ENCODE peak calls at places on chromosomes 13 and 19, in six cellular contexts. One of them, this sample, is unnamed.

GRCh38 chr19:29952127-29952526 is 10.1 kb downstream of the URI1 start:
- DNase-seq in neural progenitor cell: no peak
- DNase-seq in K562: no peak
- DNase-seq in PC-9: no peak
- DNase-seq in fibroblast of pulmonary artery: peak
- DNase-seq in B cell: no peak
- DNase-seq in this sample: no peak

GRCh38 chr13:77985866-77986636 is 67.4 kb upstream of the EDNRB start:
- DNase-seq in K562: no peak
- DNase-seq in neural progenitor cell: no peak
- DNase-seq in fibroblast of pulmonary artery: peak
- DNase-seq in B cell: no peak
- DNase-seq in PC-9: no peak
- DNase-seq in this sample: no peak

GRCh38 chr13:26228080-26228479 is 6.0 kb upstream of the RNF6 start:
- DNase-seq in fibroblast of pulmonary artery: no peak
- DNase-seq in PC-9: no peak
- DNase-seq in B cell: no peak
- DNase-seq in neural progenitor cell: no peak
- DNase-seq in K562: no peak
- DNase-seq in this sample: no peak

GRCh38 chr13:83879431-83880171 is 2.7 kb downstream of the SLITRK1 start:
- DNase-seq in fibroblast of pulmonary artery: no peak
- DNase-seq in K562: no peak
- DNase-seq in PC-9: no peak
- DNase-seq in B cell: no peak
- DNase-seq in neural progenitor cell: peak
- DNase-seq in this sample: peak

GRCh38 chr13:24693862-24694471 is 13.8 kb downstream of the ATP12A start:
- DNase-seq in B cell: peak
- DNase-seq in neural progenitor cell: peak
- DNase-seq in fibroblast of pulmonary artery: peak
- DNase-seq in K562: peak
- DNase-seq in PC-9: peak
- DNase-seq in this sample: peak

GRCh38 chr19:16581971-16582343 is 9.7 kb upstream of the SLC35E1 start:
- DNase-seq in fibroblast of pulmonary artery: no peak
- DNase-seq in PC-9: peak
- DNase-seq in K562: no peak
- DNase-seq in B cell: no peak
- DNase-seq in neural progenitor cell: no peak
- DNase-seq in this sample: no peak

GRCh38 chr13:74886496-74886895 is 595.5 kb downstream of the TBC1D4 start:
- DNase-seq in K562: no peak
- DNase-seq in B cell: no peak
- DNase-seq in neural progenitor cell: no peak
- DNase-seq in fibroblast of pulmonary artery: peak
- DNase-seq in PC-9: no peak
- DNase-seq in this sample: no peak

GRCh38 chr13:81686877-81687276 is 1346.0 kb upstream of the SPRY2 start:
- DNase-seq in fibroblast of pulmonary artery: peak
- DNase-seq in neural progenitor cell: no peak
- DNase-seq in B cell: no peak
- DNase-seq in PC-9: no peak
- DNase-seq in K562: no peak
- DNase-seq in this sample: no peak

GRCh38 chr19:1860133-1860775 is 3.1 kb downstream of the KLF16 start:
- DNase-seq in neural progenitor cell: peak
- DNase-seq in PC-9: peak
- DNase-seq in K562: peak
- DNase-seq in fibroblast of pulmonary artery: peak
- DNase-seq in B cell: peak
- DNase-seq in this sample: peak

GRCh38 chr13:90201676-90202425 is 1145.6 kb upstream of the MIR17HG start:
- DNase-seq in neural progenitor cell: no peak
- DNase-seq in fibroblast of pulmonary artery: peak
- DNase-seq in PC-9: no peak
- DNase-seq in K562: no peak
- DNase-seq in B cell: no peak
- DNase-seq in this sample: no peak

GRCh38 chr19:8904597-8904996 is 72.4 kb downstream of the MBD3L1 start:
- DNase-seq in K562: no peak
- DNase-seq in PC-9: no peak
- DNase-seq in B cell: no peak
- DNase-seq in fibroblast of pulmonary artery: no peak
- DNase-seq in neural progenitor cell: no peak
- DNase-seq in this sample: no peak

GRCh38 chr13:42364613-42365000 is 92.7 kb downstream of the AKAP11 start:
- DNase-seq in neural progenitor cell: peak
- DNase-seq in PC-9: no peak
- DNase-seq in fibroblast of pulmonary artery: peak
- DNase-seq in B cell: no peak
- DNase-seq in K562: no peak
- DNase-seq in this sample: no peak

GRCh38 chr19:49787746-49788145 is 20.9 kb downstream of the AP2A1 start:
- DNase-seq in fibroblast of pulmonary artery: no peak
- DNase-seq in neural progenitor cell: no peak
- DNase-seq in B cell: no peak
- DNase-seq in PC-9: no peak
- DNase-seq in K562: no peak
- DNase-seq in this sample: no peak

GRCh38 chr13:66402546-66402945 is 827.6 kb downstream of the PCDH9 start:
- DNase-seq in PC-9: no peak
- DNase-seq in K562: no peak
- DNase-seq in neural progenitor cell: no peak
- DNase-seq in fibroblast of pulmonary artery: no peak
- DNase-seq in B cell: no peak
- DNase-seq in this sample: no peak

GRCh38 chr19:33344210-33344609 is 29.3 kb upstream of the CEBPG start:
- DNase-seq in K562: no peak
- DNase-seq in fibroblast of pulmonary artery: peak
- DNase-seq in B cell: no peak
- DNase-seq in PC-9: no peak
- DNase-seq in neural progenitor cell: peak
- DNase-seq in this sample: peak

GRCh38 chr13:102571075-102571474 is 25.7 kb upstream of the TPP2 start:
- DNase-seq in fibroblast of pulmonary artery: no peak
- DNase-seq in B cell: no peak
- DNase-seq in K562: no peak
- DNase-seq in neural progenitor cell: no peak
- DNase-seq in PC-9: no peak
- DNase-seq in this sample: peak
- TF ChIP-seq CTCF in fibroblast of pulmonary artery: no peak
- TF ChIP-seq CTCF in B cell: no peak
- TF ChIP-seq CTCF in K562: peak
- TF ChIP-seq CTCF in neural progenitor cell: peak
- TF ChIP-seq CTCF in PC-9: peak
- TF ChIP-seq CTCF in this sample: peak

GRCh38 chr19:11452814-11453335 is 17.4 kb downstream of the PRKCSH start:
- DNase-seq in PC-9: no peak
- DNase-seq in neural progenitor cell: no peak
- DNase-seq in fibroblast of pulmonary artery: no peak
- DNase-seq in K562: no peak
- DNase-seq in B cell: peak
- DNase-seq in this sample: no peak

GRCh38 chr19:11451327-11451941 is 16.0 kb downstream of the PRKCSH start:
- DNase-seq in B cell: peak
- DNase-seq in PC-9: no peak
- DNase-seq in fibroblast of pulmonary artery: no peak
- DNase-seq in neural progenitor cell: no peak
- DNase-seq in K562: peak
- DNase-seq in this sample: no peak

GRCh38 chr19:11451942-11452813 is 16.7 kb downstream of the PRKCSH start:
- DNase-seq in PC-9: no peak
- DNase-seq in K562: peak
- DNase-seq in B cell: no peak
- DNase-seq in neural progenitor cell: peak
- DNase-seq in fibroblast of pulmonary artery: no peak
- DNase-seq in this sample: peak

GRCh38 chr19:11456659-11457058 is 21.2 kb downstream of the PRKCSH start:
- DNase-seq in neural progenitor cell: no peak
- DNase-seq in K562: no peak
- DNase-seq in PC-9: no peak
- DNase-seq in B cell: no peak
- DNase-seq in fibroblast of pulmonary artery: no peak
- DNase-seq in this sample: no peak

GRCh38 chr19:11453468-11454341 is 18.3 kb downstream of the PRKCSH start:
- DNase-seq in B cell: peak
- DNase-seq in neural progenitor cell: peak
- DNase-seq in fibroblast of pulmonary artery: no peak
- DNase-seq in K562: peak
- DNase-seq in PC-9: no peak
- DNase-seq in this sample: peak
- TF ChIP-seq CTCF in B cell: peak
- TF ChIP-seq CTCF in neural progenitor cell: peak
- TF ChIP-seq CTCF in fibroblast of pulmonary artery: peak
- TF ChIP-seq CTCF in K562: peak
- TF ChIP-seq CTCF in PC-9: peak
- TF ChIP-seq CTCF in this sample: peak

GRCh38 chr13:99434258-99434788 is 66.9 kb upstream of the TM9SF2 start:
- DNase-seq in PC-9: no peak
- DNase-seq in fibroblast of pulmonary artery: no peak
- DNase-seq in K562: peak
- DNase-seq in neural progenitor cell: no peak
- DNase-seq in B cell: no peak
- DNase-seq in this sample: no peak
- TF ChIP-seq CTCF in PC-9: no peak
- TF ChIP-seq CTCF in fibroblast of pulmonary artery: no peak
- TF ChIP-seq CTCF in K562: no peak
- TF ChIP-seq CTCF in neural progenitor cell: no peak
- TF ChIP-seq CTCF in B cell: no peak
- TF ChIP-seq CTCF in this sample: no peak

DNA sequence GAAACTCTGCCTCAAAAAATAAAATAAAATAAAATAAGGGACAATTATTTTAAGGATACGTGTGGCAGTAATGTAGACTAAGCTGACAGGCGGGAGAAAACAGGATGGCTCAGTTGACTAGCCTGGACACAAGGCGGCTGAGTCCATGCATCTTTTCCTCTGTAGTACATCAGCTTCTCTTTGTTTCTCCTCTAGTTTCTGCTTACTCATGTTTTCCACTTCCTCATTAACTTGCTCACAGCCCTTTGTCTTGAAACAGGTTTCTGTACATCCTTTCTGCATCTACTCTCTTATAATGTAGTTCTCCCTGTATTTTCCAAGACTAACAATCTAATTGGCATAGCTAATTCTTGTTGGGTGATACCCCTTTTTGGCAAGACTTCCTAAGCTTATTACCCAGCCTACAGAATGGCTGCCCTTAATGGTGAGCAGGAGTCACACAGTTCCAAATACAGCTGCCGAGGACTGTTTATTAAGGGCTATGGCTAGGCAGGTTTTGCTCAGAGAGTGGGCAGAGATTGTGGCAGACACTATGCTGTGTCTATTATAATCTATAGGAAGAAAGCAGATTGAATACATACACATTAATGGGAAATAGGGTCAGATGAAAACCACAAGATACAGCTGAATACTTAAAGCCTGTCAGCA is 58.7 kb upstream of the KLF5 start:
- DNase-seq in B cell: no peak
- DNase-seq in neural progenitor cell: no peak
- DNase-seq in K562: no peak
- DNase-seq in fibroblast of pulmonary artery: peak
- DNase-seq in PC-9: peak
- DNase-seq in this sample: no peak
- TF ChIP-seq CTCF in B cell: no peak
- TF ChIP-seq CTCF in neural progenitor cell: no peak
- TF ChIP-seq CTCF in K562: no peak
- TF ChIP-seq CTCF in fibroblast of pulmonary artery: no peak
- TF ChIP-seq CTCF in PC-9: no peak
- TF ChIP-seq CTCF in this sample: no peak

GRCh38 chr13:59641261-59641660 is 522.5 kb downstream of the DIAPH3 start:
- DNase-seq in PC-9: no peak
- DNase-seq in K562: no peak
- DNase-seq in neural progenitor cell: peak
- DNase-seq in fibroblast of pulmonary artery: no peak
- DNase-seq in B cell: no peak
- DNase-seq in this sample: no peak
- TF ChIP-seq CTCF in PC-9: no peak
- TF ChIP-seq CTCF in K562: no peak
- TF ChIP-seq CTCF in neural progenitor cell: peak
- TF ChIP-seq CTCF in fibroblast of pulmonary artery: no peak
- TF ChIP-seq CTCF in B cell: no peak
- TF ChIP-seq CTCF in this sample: no peak

DNA sequence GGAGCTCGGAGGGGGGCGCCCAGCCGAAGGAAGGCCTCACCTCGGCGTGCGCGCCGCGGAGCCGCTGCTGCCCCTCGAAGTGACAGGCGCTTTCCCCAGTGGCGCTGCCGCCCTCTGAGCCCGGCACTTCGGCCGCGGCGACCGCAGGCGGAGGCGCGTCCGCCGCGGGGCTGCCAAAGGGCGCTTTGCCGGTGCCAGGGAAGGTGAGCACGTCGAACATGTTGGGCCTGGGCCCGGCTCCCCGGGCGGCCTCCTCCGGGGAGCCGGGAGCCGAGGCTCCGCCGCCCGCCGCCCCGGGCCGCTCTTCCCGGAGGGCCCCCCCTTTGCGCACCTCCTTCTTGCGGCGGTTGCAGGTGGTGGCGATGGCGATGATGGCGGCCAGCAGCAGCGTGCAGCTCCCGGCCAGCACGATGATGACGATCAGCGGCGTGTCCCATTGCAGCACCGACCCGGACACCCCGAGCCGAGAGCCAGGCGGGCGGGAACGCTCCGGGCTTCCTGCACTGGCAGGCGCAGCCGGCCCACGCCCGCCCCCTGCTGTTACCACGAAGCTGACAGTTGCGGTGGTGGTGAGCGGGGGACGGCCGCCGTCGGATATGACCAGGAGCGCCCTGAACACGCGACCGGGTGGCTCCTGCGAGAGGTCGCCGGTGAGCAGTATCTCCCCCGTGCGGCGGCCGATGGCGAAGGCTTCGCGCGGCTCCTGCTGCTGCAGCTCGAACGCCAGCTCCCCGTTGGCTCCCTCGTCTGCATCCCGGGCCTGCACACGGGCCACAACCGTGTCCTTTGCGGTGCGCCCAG is 2.5 kb downstream of the PCDH8 start:
- DNase-seq in PC-9: no peak
- DNase-seq in neural progenitor cell: peak
- DNase-seq in B cell: peak
- DNase-seq in fibroblast of pulmonary artery: peak
- DNase-seq in K562: no peak
- DNase-seq in this sample: peak
- TF ChIP-seq CTCF in PC-9: no peak
- TF ChIP-seq CTCF in neural progenitor cell: peak
- TF ChIP-seq CTCF in B cell: no peak
- TF ChIP-seq CTCF in fibroblast of pulmonary artery: no peak
- TF ChIP-seq CTCF in K562: no peak
- TF ChIP-seq CTCF in this sample: peak

DNA sequence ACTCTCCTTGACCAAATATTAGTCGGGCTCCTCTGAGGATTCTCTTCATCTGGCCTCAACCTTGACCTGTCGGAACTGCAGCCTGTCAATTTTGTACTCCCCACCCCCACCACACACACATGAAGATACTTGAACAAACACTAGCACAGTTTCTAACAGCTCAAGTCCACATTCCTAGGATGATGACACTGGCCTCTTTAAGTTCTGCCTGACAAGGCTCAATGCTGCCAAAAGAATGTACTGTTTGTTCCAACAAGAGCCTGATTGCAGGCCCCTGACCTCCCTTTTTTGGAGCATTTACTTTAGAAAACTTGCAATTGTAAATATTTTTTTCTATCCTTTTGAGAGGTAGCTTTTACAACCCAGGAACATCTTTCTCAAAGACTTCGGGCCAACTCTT is 169.2 kb upstream of the IRS2 start:
- DNase-seq in K562: no peak
- DNase-seq in B cell: no peak
- DNase-seq in PC-9: no peak
- DNase-seq in fibroblast of pulmonary artery: peak
- DNase-seq in neural progenitor cell: no peak
- DNase-seq in this sample: no peak
- TF ChIP-seq CTCF in K562: no peak
- TF ChIP-seq CTCF in B cell: no peak
- TF ChIP-seq CTCF in PC-9: no peak
- TF ChIP-seq CTCF in fibroblast of pulmonary artery: no peak
- TF ChIP-seq CTCF in neural progenitor cell: no peak
- TF ChIP-seq CTCF in this sample: no peak